ENCODE peak calls at places on chromosomes 4 and X, in four cellular contexts. One of them, this sample, is unnamed.

GRCh38 chr4:42151568-42152506 is 618 bp downstream of the BEND4 start:
- DNase-seq in H9: peak
- DNase-seq in neuronal stem cell: peak
- DNase-seq in IMR-90: no peak
- DNase-seq in this sample: peak

GRCh38 chrX:2183193-2183725 is 317.5 kb downstream of the DHRSX start:
- DNase-seq in H9: no peak
- DNase-seq in neuronal stem cell: no peak
- DNase-seq in IMR-90: no peak
- DNase-seq in this sample: no peak

GRCh38 chr4:137804906-137805511 is 272.7 kb upstream of the PCDH18 start:
- DNase-seq in H9: no peak
- DNase-seq in neuronal stem cell: no peak
- DNase-seq in IMR-90: no peak
- DNase-seq in this sample: no peak

GRCh38 chrX:74133156-74133796 is 170.7 kb upstream of the ZCCHC13 start:
- DNase-seq in H9: no peak
- DNase-seq in neuronal stem cell: peak
- DNase-seq in IMR-90: peak
- DNase-seq in this sample: no peak

GRCh38 chr4:94368459-94368858 is 25.8 kb upstream of the HPGDS start:
- DNase-seq in H9: no peak
- DNase-seq in neuronal stem cell: no peak
- DNase-seq in IMR-90: no peak
- DNase-seq in this sample: no peak

GRCh38 chr4:11710484-11710883 is 281.8 kb upstream of the HS3ST1 start:
- DNase-seq in H9: no peak
- DNase-seq in neuronal stem cell: no peak
- DNase-seq in IMR-90: peak
- DNase-seq in this sample: no peak

GRCh38 chrX:40474205-40474626 is 106.6 kb upstream of the ATP6AP2 start:
- DNase-seq in H9: peak
- DNase-seq in neuronal stem cell: peak
- DNase-seq in IMR-90: peak
- DNase-seq in this sample: no peak

GRCh38 chr4:152594981-152595916 is 59.4 kb upstream of the FBXW7 start:
- DNase-seq in H9: no peak
- DNase-seq in neuronal stem cell: no peak
- DNase-seq in IMR-90: no peak
- DNase-seq in this sample: no peak

GRCh38 chr4:15262396-15262795 is 165.4 kb upstream of the C1QTNF7 start:
- DNase-seq in H9: no peak
- DNase-seq in neuronal stem cell: no peak
- DNase-seq in IMR-90: no peak
- DNase-seq in this sample: peak

GRCh38 chrX:10486373-10486772 is 134.0 kb downstream of the MID1 start:
- DNase-seq in H9: no peak
- DNase-seq in neuronal stem cell: no peak
- DNase-seq in IMR-90: peak
- DNase-seq in this sample: peak

GRCh38 chr4:165621983-165622382 is 243.2 kb downstream of the CPE start:
- DNase-seq in H9: no peak
- DNase-seq in neuronal stem cell: no peak
- DNase-seq in IMR-90: no peak
- DNase-seq in this sample: peak

GRCh38 chrX:72526534-72527508 is 45.8 kb downstream of the HDAC8 start:
- DNase-seq in H9: no peak
- DNase-seq in neuronal stem cell: no peak
- DNase-seq in IMR-90: peak
- DNase-seq in this sample: no peak

GRCh38 chr4:115154826-115155225 is 41.4 kb upstream of the NDST4 start:
- DNase-seq in H9: no peak
- DNase-seq in neuronal stem cell: peak
- DNase-seq in IMR-90: no peak
- DNase-seq in this sample: no peak

GRCh38 chrX:115367455-115367854 is 77.9 kb downstream of the LUZP4 start:
- DNase-seq in H9: no peak
- DNase-seq in neuronal stem cell: no peak
- DNase-seq in IMR-90: peak
- DNase-seq in this sample: peak
- H4K8ac ChIP-seq in H9: no peak
- H4K8ac ChIP-seq in neuronal stem cell: no peak
- H4K8ac ChIP-seq in IMR-90: no peak
- H4K8ac ChIP-seq in this sample: no peak

DNA sequence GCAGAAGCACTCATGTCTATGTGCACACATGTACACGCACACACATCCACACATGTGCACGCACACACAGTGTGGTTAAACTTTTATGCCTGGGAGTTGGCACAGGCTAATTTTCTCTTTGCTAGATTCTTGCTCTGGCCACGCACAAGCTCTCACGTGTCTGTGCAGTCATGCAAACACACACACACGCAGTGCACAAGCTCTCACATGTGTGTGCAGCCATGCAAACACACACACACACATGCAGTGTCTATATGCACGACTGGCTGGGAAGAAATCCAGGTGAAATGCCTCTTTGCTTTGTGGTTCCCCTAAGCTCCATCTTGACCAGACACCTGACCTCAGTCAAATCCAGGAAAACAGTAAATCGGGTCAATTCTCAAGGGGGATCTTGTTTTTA is 138.0 kb downstream of the SHOX start:
- DNase-seq in H9: no peak
- DNase-seq in neuronal stem cell: no peak
- DNase-seq in IMR-90: no peak
- DNase-seq in this sample: no peak
- H3K4me2 ChIP-seq in H9: no peak
- H3K4me2 ChIP-seq in neuronal stem cell: no peak
- H3K4me2 ChIP-seq in IMR-90: no peak
- H3K4me2 ChIP-seq in this sample: no peak

GRCh38 chr4:1019320-1019719 is 7.9 kb downstream of the FGFRL1 start:
- DNase-seq in H9: no peak
- DNase-seq in neuronal stem cell: no peak
- DNase-seq in IMR-90: no peak
- DNase-seq in this sample: no peak
- H4K8ac ChIP-seq in H9: no peak
- H4K8ac ChIP-seq in neuronal stem cell: no peak
- H4K8ac ChIP-seq in IMR-90: no peak
- H4K8ac ChIP-seq in this sample: no peak

GRCh38 chr4:70713453-70714026 is 8.2 kb upstream of the RUFY3 start:
- DNase-seq in H9: no peak
- DNase-seq in neuronal stem cell: no peak
- DNase-seq in IMR-90: no peak
- DNase-seq in this sample: no peak

GRCh38 chr4:70714061-70714468 is 7.7 kb upstream of the RUFY3 start:
- DNase-seq in H9: no peak
- DNase-seq in neuronal stem cell: no peak
- DNase-seq in IMR-90: peak
- DNase-seq in this sample: peak

GRCh38 chr4:70712604-70713452 is 8.9 kb upstream of the RUFY3 start:
- DNase-seq in H9: no peak
- DNase-seq in neuronal stem cell: no peak
- DNase-seq in IMR-90: no peak
- DNase-seq in this sample: no peak

GRCh38 chr4:70715097-70715496 is 6.7 kb upstream of the RUFY3 start:
- DNase-seq in H9: no peak
- DNase-seq in neuronal stem cell: no peak
- DNase-seq in IMR-90: peak
- DNase-seq in this sample: peak

GRCh38 chr4:70714488-70714887 is 7.3 kb upstream of the RUFY3 start:
- DNase-seq in H9: no peak
- DNase-seq in neuronal stem cell: no peak
- DNase-seq in IMR-90: no peak
- DNase-seq in this sample: no peak
- H3K4me2 ChIP-seq in H9: no peak
- H3K4me2 ChIP-seq in neuronal stem cell: no peak
- H3K4me2 ChIP-seq in IMR-90: no peak
- H3K4me2 ChIP-seq in this sample: no peak